ENCODE peak calls at places on chromosomes 1 and 21, in ten cellular contexts. One of them, this sample, is unnamed.

GRCh38 chr1:91015794-91016550 is 5.9 kb downstream of the ZNF644 start:
- DNase-seq in GM23248: peak; percentile 24
- DNase-seq in heart left ventricle: no peak
- DNase-seq in aorta: no peak
- DNase-seq in left lung: no peak
- DNase-seq in right atrium auricular region: no peak
- DNase-seq in thoracic aorta: no peak
- DNase-seq in cardiac muscle cell: no peak
- DNase-seq in fibroblast of lung: peak; percentile 40
- DNase-seq in stomach: no peak
- DNase-seq in this sample: peak; percentile 93

GRCh38 chr1:209769171-209769904 is 13.5 kb downstream of the TRAF3IP3 start:
- DNase-seq in GM23248: peak; percentile 90
- DNase-seq in heart left ventricle: peak; percentile 84
- DNase-seq in aorta: peak; percentile 85
- DNase-seq in left lung: peak; percentile 79
- DNase-seq in right atrium auricular region: peak; percentile 92
- DNase-seq in thoracic aorta: peak; percentile 58
- DNase-seq in cardiac muscle cell: peak; percentile 96
- DNase-seq in fibroblast of lung: peak; percentile 93
- DNase-seq in stomach: no peak
- DNase-seq in this sample: peak; percentile 82

GRCh38 chr1:242432491-242433095 is 91.9 kb downstream of the PLD5 start:
- DNase-seq in GM23248: no peak
- DNase-seq in heart left ventricle: no peak
- DNase-seq in aorta: no peak
- DNase-seq in left lung: no peak
- DNase-seq in right atrium auricular region: no peak
- DNase-seq in thoracic aorta: no peak
- DNase-seq in cardiac muscle cell: no peak
- DNase-seq in fibroblast of lung: no peak
- DNase-seq in stomach: no peak
- DNase-seq in this sample: no peak

GRCh38 chr1:39258925-39259244 is 54.4 kb downstream of the MACF1 start:
- DNase-seq in GM23248: no peak
- DNase-seq in heart left ventricle: no peak
- DNase-seq in aorta: no peak
- DNase-seq in left lung: no peak
- DNase-seq in right atrium auricular region: no peak
- DNase-seq in thoracic aorta: no peak
- DNase-seq in cardiac muscle cell: no peak
- DNase-seq in fibroblast of lung: no peak
- DNase-seq in stomach: no peak
- DNase-seq in this sample: no peak

GRCh38 chr1:220894025-220894923 is 15.0 kb downstream of the HLX start:
- DNase-seq in GM23248: peak; percentile 37
- DNase-seq in heart left ventricle: no peak
- DNase-seq in aorta: peak; percentile 77
- DNase-seq in left lung: peak; percentile 82
- DNase-seq in right atrium auricular region: no peak
- DNase-seq in thoracic aorta: no peak
- DNase-seq in cardiac muscle cell: no peak
- DNase-seq in fibroblast of lung: no peak
- DNase-seq in stomach: no peak
- DNase-seq in this sample: no peak

GRCh38 chr1:154831470-154831869 is 38.6 kb downstream of the KCNN3 start:
- DNase-seq in GM23248: peak; percentile 31
- DNase-seq in heart left ventricle: no peak
- DNase-seq in aorta: no peak
- DNase-seq in left lung: no peak
- DNase-seq in right atrium auricular region: no peak
- DNase-seq in thoracic aorta: no peak
- DNase-seq in cardiac muscle cell: no peak
- DNase-seq in fibroblast of lung: no peak
- DNase-seq in stomach: no peak
- DNase-seq in this sample: no peak

GRCh38 chr1:212958175-212958574 is 7.8 kb downstream of the VASH2 start:
- DNase-seq in GM23248: no peak
- DNase-seq in heart left ventricle: no peak
- DNase-seq in aorta: no peak
- DNase-seq in left lung: no peak
- DNase-seq in right atrium auricular region: no peak
- DNase-seq in thoracic aorta: no peak
- DNase-seq in cardiac muscle cell: peak; percentile 69
- DNase-seq in fibroblast of lung: peak; percentile 71
- DNase-seq in stomach: no peak
- DNase-seq in this sample: no peak

GRCh38 chr1:114756949-114757454 is 782 bp downstream of the CSDE1 start:
- DNase-seq in GM23248: peak; percentile 89
- DNase-seq in heart left ventricle: peak; percentile 47
- DNase-seq in aorta: peak; percentile 81
- DNase-seq in left lung: peak; percentile 78
- DNase-seq in right atrium auricular region: peak; percentile 80
- DNase-seq in thoracic aorta: peak; percentile 13
- DNase-seq in cardiac muscle cell: peak; percentile 68
- DNase-seq in fibroblast of lung: peak; percentile 57
- DNase-seq in stomach: peak; percentile 32
- DNase-seq in this sample: peak; percentile 71

GRCh38 chr1:48873944-48874343 is 97.3 kb upstream of the BEND5 start:
- DNase-seq in GM23248: no peak
- DNase-seq in heart left ventricle: no peak
- DNase-seq in aorta: no peak
- DNase-seq in left lung: peak; percentile 11
- DNase-seq in right atrium auricular region: no peak
- DNase-seq in thoracic aorta: no peak
- DNase-seq in cardiac muscle cell: no peak
- DNase-seq in fibroblast of lung: no peak
- DNase-seq in stomach: no peak
- DNase-seq in this sample: no peak

GRCh38 chr1:17527036-17527914 is 12.2 kb upstream of the ARHGEF10L start:
- DNase-seq in GM23248: peak; percentile 50
- DNase-seq in heart left ventricle: no peak
- DNase-seq in aorta: no peak
- DNase-seq in left lung: no peak
- DNase-seq in right atrium auricular region: no peak
- DNase-seq in thoracic aorta: no peak
- DNase-seq in cardiac muscle cell: peak; percentile 53
- DNase-seq in fibroblast of lung: peak; percentile 46
- DNase-seq in stomach: no peak
- DNase-seq in this sample: no peak

GRCh38 chr1:1132042-1132927 is 16.4 kb upstream of the C1orf159 start:
- DNase-seq in GM23248: no peak
- DNase-seq in heart left ventricle: no peak
- DNase-seq in aorta: no peak
- DNase-seq in left lung: peak; percentile 82
- DNase-seq in right atrium auricular region: no peak
- DNase-seq in thoracic aorta: no peak
- DNase-seq in cardiac muscle cell: no peak
- DNase-seq in fibroblast of lung: no peak
- DNase-seq in stomach: peak; percentile 90
- DNase-seq in this sample: no peak

GRCh38 chr1:156496211-156496761 is 4.3 kb downstream of the MEF2D start:
- DNase-seq in GM23248: peak; percentile 67
- DNase-seq in heart left ventricle: peak; percentile 49
- DNase-seq in aorta: peak; percentile 82
- DNase-seq in left lung: no peak
- DNase-seq in right atrium auricular region: no peak
- DNase-seq in thoracic aorta: no peak
- DNase-seq in cardiac muscle cell: no peak
- DNase-seq in fibroblast of lung: no peak
- DNase-seq in stomach: no peak
- DNase-seq in this sample: no peak

GRCh38 chr1:189175889-189176288 is 1301.8 kb downstream of the BRINP3 start:
- DNase-seq in GM23248: no peak
- DNase-seq in heart left ventricle: no peak
- DNase-seq in aorta: no peak
- DNase-seq in left lung: no peak
- DNase-seq in right atrium auricular region: no peak
- DNase-seq in thoracic aorta: no peak
- DNase-seq in cardiac muscle cell: no peak
- DNase-seq in fibroblast of lung: no peak
- DNase-seq in stomach: no peak
- DNase-seq in this sample: no peak

GRCh38 chr1:218865591-218865990 is 308.1 kb upstream of the LYPLAL1 start:
- DNase-seq in GM23248: peak; percentile 7
- DNase-seq in heart left ventricle: no peak
- DNase-seq in aorta: no peak
- DNase-seq in left lung: no peak
- DNase-seq in right atrium auricular region: no peak
- DNase-seq in thoracic aorta: no peak
- DNase-seq in cardiac muscle cell: peak; percentile 81
- DNase-seq in fibroblast of lung: peak; percentile 80
- DNase-seq in stomach: no peak
- DNase-seq in this sample: peak; percentile 68

GRCh38 chr1:151803164-151803563 is 2.1 kb downstream of the LINGO4 start:
- DNase-seq in GM23248: no peak
- DNase-seq in heart left ventricle: no peak
- DNase-seq in aorta: no peak
- DNase-seq in left lung: no peak
- DNase-seq in right atrium auricular region: no peak
- DNase-seq in thoracic aorta: no peak
- DNase-seq in cardiac muscle cell: no peak
- DNase-seq in fibroblast of lung: no peak
- DNase-seq in stomach: no peak
- DNase-seq in this sample: no peak

GRCh38 chr1:189751311-189751710 is 726.4 kb downstream of the BRINP3 start:
- DNase-seq in GM23248: no peak
- DNase-seq in heart left ventricle: no peak
- DNase-seq in aorta: no peak
- DNase-seq in left lung: no peak
- DNase-seq in right atrium auricular region: no peak
- DNase-seq in thoracic aorta: no peak
- DNase-seq in cardiac muscle cell: no peak
- DNase-seq in fibroblast of lung: peak; percentile 33
- DNase-seq in stomach: no peak
- DNase-seq in this sample: peak; percentile 39

GRCh38 chr1:207078578-207079132 is 10.0 kb upstream of the C4BPB start:
- DNase-seq in GM23248: no peak
- DNase-seq in heart left ventricle: no peak
- DNase-seq in aorta: no peak
- DNase-seq in left lung: no peak
- DNase-seq in right atrium auricular region: no peak
- DNase-seq in thoracic aorta: no peak
- DNase-seq in cardiac muscle cell: no peak
- DNase-seq in fibroblast of lung: no peak
- DNase-seq in stomach: no peak
- DNase-seq in this sample: no peak

GRCh38 chr21:39022035-39022900 is 161.0 kb downstream of the PSMG1 start:
- DNase-seq in GM23248: no peak
- DNase-seq in heart left ventricle: no peak
- DNase-seq in aorta: no peak
- DNase-seq in left lung: no peak
- DNase-seq in right atrium auricular region: no peak
- DNase-seq in thoracic aorta: no peak
- DNase-seq in cardiac muscle cell: no peak
- DNase-seq in fibroblast of lung: no peak
- DNase-seq in stomach: no peak
- DNase-seq in this sample: no peak

DNA sequence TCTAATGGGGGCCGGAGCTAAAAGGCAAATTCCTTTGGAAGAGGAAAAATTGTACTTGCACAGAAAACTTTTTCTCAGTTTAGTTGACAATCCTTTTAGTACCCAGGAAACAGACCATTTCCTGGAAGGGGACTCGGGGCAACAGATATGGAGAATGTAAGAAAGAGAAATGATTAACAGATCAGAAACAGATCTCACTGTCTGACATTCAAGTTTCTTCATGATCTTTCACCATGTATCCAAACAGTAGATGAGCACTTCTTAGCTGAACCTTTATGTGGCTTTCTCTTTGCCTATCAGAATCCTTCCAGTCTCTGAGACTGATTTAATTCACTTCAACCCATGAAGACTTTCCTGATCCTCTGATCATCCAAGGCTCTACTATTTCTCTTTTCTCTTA is 2.8 kb downstream of the TTLL7 start:
- DNase-seq in GM23248: no peak
- DNase-seq in heart left ventricle: no peak
- DNase-seq in aorta: no peak
- DNase-seq in left lung: no peak
- DNase-seq in right atrium auricular region: no peak
- DNase-seq in thoracic aorta: no peak
- DNase-seq in cardiac muscle cell: no peak
- DNase-seq in fibroblast of lung: no peak
- DNase-seq in stomach: no peak
- DNase-seq in this sample: no peak
- H3K27me3 ChIP-seq in GM23248: no peaks in the 10 kb centered on the region
- H3K27me3 ChIP-seq in heart left ventricle: no peaks in the 10 kb centered on the region
- H3K27me3 ChIP-seq in aorta: no peaks in the 10 kb centered on the region
- H3K27me3 ChIP-seq in left lung: peaks cover 51% of the 10 kb centered on the region
- H3K27me3 ChIP-seq in right atrium auricular region: no peaks in the 10 kb centered on the region
- H3K27me3 ChIP-seq in thoracic aorta: no peaks in the 10 kb centered on the region
- H3K27me3 ChIP-seq in cardiac muscle cell: peaks cover 42% of the 10 kb centered on the region
- H3K27me3 ChIP-seq in fibroblast of lung: no peaks in the 10 kb centered on the region
- H3K27me3 ChIP-seq in stomach: peaks cover 10% of the 10 kb centered on the region
- H3K27me3 ChIP-seq in this sample: no peaks in the 10 kb centered on the region

DNA sequence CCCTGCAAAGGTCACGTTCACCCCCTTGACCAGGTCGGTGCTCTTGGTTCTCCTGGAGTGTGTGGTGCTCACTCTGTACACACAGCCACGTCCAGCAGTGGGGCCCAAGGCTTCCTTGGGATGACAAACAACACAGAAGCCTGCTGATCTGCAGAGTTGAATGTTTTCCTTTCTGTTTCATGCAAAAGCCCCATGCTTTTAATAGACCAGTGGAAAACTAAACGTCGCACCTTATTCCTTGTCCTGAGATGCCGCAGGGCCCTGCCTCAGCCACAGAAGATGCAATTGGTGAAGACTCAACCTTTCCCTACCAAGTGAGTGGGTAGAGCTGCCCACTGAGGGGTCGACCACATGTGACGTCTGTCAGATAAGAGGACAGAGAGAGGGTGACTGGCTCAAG is 5.8 kb upstream of the PDPN start:
- DNase-seq in GM23248: no peak
- DNase-seq in heart left ventricle: no peak
- DNase-seq in aorta: peak; percentile 63
- DNase-seq in left lung: no peak
- DNase-seq in right atrium auricular region: no peak
- DNase-seq in thoracic aorta: no peak
- DNase-seq in cardiac muscle cell: no peak
- DNase-seq in fibroblast of lung: no peak
- DNase-seq in stomach: no peak
- DNase-seq in this sample: no peak
- H3K27me3 ChIP-seq in GM23248: peaks cover 10% of the 10 kb centered on the region
- H3K27me3 ChIP-seq in heart left ventricle: no peaks in the 10 kb centered on the region
- H3K27me3 ChIP-seq in aorta: no peaks in the 10 kb centered on the region
- H3K27me3 ChIP-seq in left lung: peaks cover 62% of the 10 kb centered on the region
- H3K27me3 ChIP-seq in right atrium auricular region: no peaks in the 10 kb centered on the region
- H3K27me3 ChIP-seq in thoracic aorta: no peaks in the 10 kb centered on the region
- H3K27me3 ChIP-seq in cardiac muscle cell: peaks cover 5% of the 10 kb centered on the region
- H3K27me3 ChIP-seq in fibroblast of lung: no peaks in the 10 kb centered on the region
- H3K27me3 ChIP-seq in stomach: peaks cover 26% of the 10 kb centered on the region
- H3K27me3 ChIP-seq in this sample: no peaks in the 10 kb centered on the region

GRCh38 chr1:50106095-50106761 is 2.5 kb upstream of the ELAVL4 start:
- DNase-seq in GM23248: no peak
- DNase-seq in heart left ventricle: no peak
- DNase-seq in aorta: no peak
- DNase-seq in left lung: no peak
- DNase-seq in right atrium auricular region: no peak
- DNase-seq in thoracic aorta: no peak
- DNase-seq in cardiac muscle cell: no peak
- DNase-seq in fibroblast of lung: no peak
- DNase-seq in stomach: no peak
- DNase-seq in this sample: no peak
- H3K27me3 ChIP-seq in GM23248: peaks cover 9% of the 10 kb centered on the region
- H3K27me3 ChIP-seq in heart left ventricle: peaks cover 2% of the 10 kb centered on the region
- H3K27me3 ChIP-seq in aorta: peaks cover 7% of the 10 kb centered on the region
- H3K27me3 ChIP-seq in left lung: peaks cover 43% of the 10 kb centered on the region
- H3K27me3 ChIP-seq in right atrium auricular region: no peaks in the 10 kb centered on the region
- H3K27me3 ChIP-seq in thoracic aorta: no peaks in the 10 kb centered on the region
- H3K27me3 ChIP-seq in cardiac muscle cell: no peaks in the 10 kb centered on the region
- H3K27me3 ChIP-seq in fibroblast of lung: no peaks in the 10 kb centered on the region
- H3K27me3 ChIP-seq in stomach: peaks cover 22% of the 10 kb centered on the region
- H3K27me3 ChIP-seq in this sample: no peaks in the 10 kb centered on the region

GRCh38 chr1:3195480-3195815 is 126.4 kb downstream of the PRDM16 start:
- DNase-seq in GM23248: no peak
- DNase-seq in heart left ventricle: no peak
- DNase-seq in aorta: peak; percentile 94
- DNase-seq in left lung: no peak
- DNase-seq in right atrium auricular region: no peak
- DNase-seq in thoracic aorta: peak; percentile 85
- DNase-seq in cardiac muscle cell: no peak
- DNase-seq in fibroblast of lung: no peak
- DNase-seq in stomach: no peak
- DNase-seq in this sample: no peak
- H3K27me3 ChIP-seq in GM23248: no peaks in the 10 kb centered on the region
- H3K27me3 ChIP-seq in heart left ventricle: no peaks in the 10 kb centered on the region
- H3K27me3 ChIP-seq in aorta: no peaks in the 10 kb centered on the region
- H3K27me3 ChIP-seq in left lung: no peaks in the 10 kb centered on the region
- H3K27me3 ChIP-seq in right atrium auricular region: no peaks in the 10 kb centered on the region
- H3K27me3 ChIP-seq in thoracic aorta: no peaks in the 10 kb centered on the region
- H3K27me3 ChIP-seq in cardiac muscle cell: no peaks in the 10 kb centered on the region
- H3K27me3 ChIP-seq in fibroblast of lung: no peaks in the 10 kb centered on the region
- H3K27me3 ChIP-seq in stomach: no peaks in the 10 kb centered on the region
- H3K27me3 ChIP-seq in this sample: no peaks in the 10 kb centered on the region

This sample was measured in bronchial epithelial cell.